ENCODE peak calls at places on chromosomes 12 and 14, in four cellular contexts. L is GM04503; I is stimulated activated CD4-positive, alpha-beta T cell treated with anti-CD3 and anti-CD28 coated beads, Interleukin-1b, Interleukin-23, amount 100 ng/mL, for 1 hour; Z is cardiac fibroblast. K is an unnamed sample.

GRCh38 chr12:8844665-8845064 is 22.2 kb downstream of the A2ML1 start:
- DNase-seq in L (no peak), I (no peak), Z (peak), K (no peak)

GRCh38 chr12:109540526-109541411 is 32.5 kb downstream of the MMAB start:
- DNase-seq in L (no peak), I (no peak), Z (no peak), K (no peak)

GRCh38 chr14:23070262-23071129 is 13.2 kb upstream of the CDH24 start:
- DNase-seq in L (no peak), I (no peak), Z (no peak), K (no peak)

GRCh38 chr14:81219821-81220487 is 805 bp downstream of the GTF2A1 start:
- DNase-seq in L (no peak), I (no peak), Z (peak), K (peak)

GRCh38 chr14:83463500-83464098 is 1929.9 kb upstream of the SEL1L start:
- DNase-seq in L (no peak), I (no peak), Z (peak), K (no peak)

GRCh38 chr14:91387135-91387849 is 30.3 kb downstream of the CCDC88C start:
- DNase-seq in L (no peak), I (no peak), Z (peak), K (no peak)

GRCh38 chr12:108828774-108829173 is 28.6 kb downstream of the SSH1 start:
- DNase-seq in L (no peak), I (no peak), Z (peak), K (no peak)

GRCh38 chr12:130162267-130162666 is at the start of gene FZD10:
- DNase-seq in L (no peak), I (no peak), Z (no peak), K (peak)

GRCh38 chr14:85573406-85573805 is 43.5 kb downstream of the FLRT2 start:
- DNase-seq in L (no peak), I (no peak), Z (peak), K (no peak)

GRCh38 chr14:55731881-55732498 is 152.0 kb downstream of the KTN1 start:
- DNase-seq in L (no peak), I (peak), Z (peak), K (peak)

GRCh38 chr12:104788848-104789271 is 169.2 kb downstream of the SLC41A2 start:
- DNase-seq in L (no peak), I (no peak), Z (no peak), K (no peak)

GRCh38 chr12:76896274-76896673 is 17.5 kb upstream of the CSRP2 start:
- DNase-seq in L (no peak), I (no peak), Z (no peak), K (no peak)

K was measured in activated CD4-positive, alpha-beta memory T cell treated with anti-CD3 and anti-CD28 coated beads for 36 hours.